ENCODE peak calls at places on chromosomes 1 and 21, in seven cellular contexts. One of them, this sample, is unnamed.

GRCh38 chr1:150295476-150295875 is 1.8 kb downstream of the MRPS21 start:
- DNase-seq in T-cell: no peak
- DNase-seq in NCI-H446: no peak
- DNase-seq in T-helper 1 cell: no peak
- DNase-seq in foreskin keratinocyte: no peak
- DNase-seq in posterior cingulate gyrus: no peak
- DNase-seq in Peyer's patch: no peak
- DNase-seq in this sample: no peak

GRCh38 chr1:39195166-39196111 is 9.1 kb upstream of the MACF1 start:
- DNase-seq in foreskin keratinocyte: no peak
- DNase-seq in T-cell: no peak
- DNase-seq in T-helper 1 cell: no peak
- DNase-seq in posterior cingulate gyrus: no peak
- DNase-seq in Peyer's patch: no peak
- DNase-seq in NCI-H446: no peak
- DNase-seq in this sample: no peak

GRCh38 chr1:155598842-155599331 is 11.1 kb upstream of the MSTO1 start:
- DNase-seq in T-helper 1 cell: no peak
- DNase-seq in NCI-H446: no peak
- DNase-seq in Peyer's patch: no peak
- DNase-seq in T-cell: no peak
- DNase-seq in foreskin keratinocyte: peak; percentile 10
- DNase-seq in posterior cingulate gyrus: peak; percentile 85
- DNase-seq in this sample: no peak

GRCh38 chr1:207077470-207078377 is 10.9 kb upstream of the C4BPB start:
- DNase-seq in T-helper 1 cell: no peak
- DNase-seq in NCI-H446: peak; percentile 82
- DNase-seq in foreskin keratinocyte: no peak
- DNase-seq in T-cell: peak; percentile 57
- DNase-seq in Peyer's patch: peak; percentile 82
- DNase-seq in posterior cingulate gyrus: no peak
- DNase-seq in this sample: peak; percentile 62

GRCh38 chr1:91221017-91221416 is 183.6 kb downstream of the HFM1 start:
- DNase-seq in Peyer's patch: no peak
- DNase-seq in T-helper 1 cell: no peak
- DNase-seq in posterior cingulate gyrus: no peak
- DNase-seq in foreskin keratinocyte: no peak
- DNase-seq in NCI-H446: no peak
- DNase-seq in T-cell: no peak
- DNase-seq in this sample: no peak

GRCh38 chr1:160098852-160099647 is 631 bp upstream of the IGSF8 start:
- DNase-seq in NCI-H446: peak; percentile 98
- DNase-seq in posterior cingulate gyrus: peak; percentile 99
- DNase-seq in T-helper 1 cell: peak; percentile 98
- DNase-seq in Peyer's patch: peak; percentile 99
- DNase-seq in T-cell: peak; percentile 98
- DNase-seq in foreskin keratinocyte: peak; percentile 44
- DNase-seq in this sample: peak; percentile 91

GRCh38 chr21:41411449-41412089 is 14.5 kb upstream of the MX1 start:
- DNase-seq in posterior cingulate gyrus: no peak
- DNase-seq in T-cell: peak; percentile 21
- DNase-seq in foreskin keratinocyte: peak; percentile 37
- DNase-seq in Peyer's patch: peak; percentile 76
- DNase-seq in T-helper 1 cell: no peak
- DNase-seq in NCI-H446: no peak
- DNase-seq in this sample: no peak

GRCh38 chr1:30511563-30512252 is 211.7 kb downstream of the MATN1 start:
- DNase-seq in T-cell: no peak
- DNase-seq in T-helper 1 cell: no peak
- DNase-seq in Peyer's patch: no peak
- DNase-seq in foreskin keratinocyte: peak; percentile 85
- DNase-seq in NCI-H446: no peak
- DNase-seq in posterior cingulate gyrus: no peak
- DNase-seq in this sample: no peak

This sample was measured in immature natural killer cell.